ENCODE peak calls at places on chromosomes 4 and X, in six cellular contexts. F, D, W, O, J and H are unnamed samples.
A peak's percentile ranks its signal among the peaks of the same experiment; 100 is the strongest.

GRCh38 chr4:22486276-22486675 is 29.6 kb downstream of the ADGRA3 start:
- DNase-seq in O (no peak), F (no peak), W (no peak), J (no peak), D (no peak), H (no peak)

GRCh38 chr4:48366611-48367010 is 25.3 kb downstream of the SLAIN2 start:
- DNase-seq in J (no peak), F (no peak), W (no peak), D (no peak), O (no peak), H (no peak)

GRCh38 chrX:134622056-134622812 is 36.0 kb downstream of the PLAC1 start:
- DNase-seq in D (no peak), W (no peak), F (peak; percentile 84), J (no peak), O (no peak), H (no peak)

GRCh38 chr4:11463707-11464106 is 35.0 kb upstream of the HS3ST1 start:
- DNase-seq in D (no peak), O (no peak), J (no peak), F (no peak), W (no peak), H (no peak)

GRCh38 chrX:115437841-115438240 is 123.1 kb upstream of the PLS3 start:
- DNase-seq in F (no peak), W (no peak), D (no peak), O (no peak), J (no peak), H (no peak)

GRCh38 chr4:150264595-150265141 is 186.4 kb downstream of the DCLK2 start:
- DNase-seq in W (no peak), F (no peak), O (no peak), D (no peak), J (no peak), H (no peak)

GRCh38 chr4:78237360-78237759 is 180.2 kb downstream of the FRAS1 start:
- DNase-seq in D (no peak), F (peak; percentile 65), O (no peak), J (no peak), W (no peak), H (no peak)

GRCh38 chr4:30717208-30718020 is 2.8 kb upstream of the PCDH7 start:
- DNase-seq in D (no peak), O (no peak), J (peak; percentile 79), W (peak; percentile 43), F (no peak), H (no peak)

GRCh38 chr4:87232241-87232640 is 11.8 kb upstream of the KLHL8 start:
- DNase-seq in W (no peak), J (no peak), D (no peak), O (no peak), F (no peak), H (no peak)

GRCh38 chrX:24245201-24245600 is 68.7 kb downstream of the SUPT20HL2 start:
- DNase-seq in F (peak; percentile 88), D (no peak), W (no peak), O (no peak), J (no peak), H (no peak)

GRCh38 chr4:165170819-165171218 is 36.5 kb upstream of the KLHL2 start:
- DNase-seq in D (no peak), W (no peak), J (no peak), F (no peak), O (no peak), H (no peak)

GRCh38 chr4:138789796-138790195 is 225.8 kb upstream of the NOCT start:
- DNase-seq in F (no peak), W (no peak), J (no peak), D (no peak), O (no peak), H (no peak)

GRCh38 chr4:28462766-28463165 is 1602.1 kb downstream of the STIM2 start:
- DNase-seq in W (no peak), D (no peak), O (no peak), J (no peak), F (peak; percentile 27), H (no peak)

GRCh38 chr4:182938213-182938645 is 21.0 kb upstream of the DCTD start:
- DNase-seq in F (peak; percentile 79), J (peak; percentile 91), O (peak; percentile 55), W (peak; percentile 54), D (peak; percentile 77), H (no peak)

GRCh38 chr4:84063618-84064017 is 435.5 kb downstream of the NKX6-1 start:
- DNase-seq in W (no peak), D (no peak), O (no peak), F (no peak), J (no peak), H (no peak)

GRCh38 chrX:109797311-109797975 is 64.4 kb upstream of the ACSL4 start:
- DNase-seq in J (no peak), O (no peak), W (no peak), F (no peak), D (no peak), H (no peak)

GRCh38 chr4:60944070-60944469 is 256.1 kb upstream of the ADGRL3 start:
- DNase-seq in J (no peak), D (no peak), W (no peak), F (no peak), O (no peak), H (no peak)

GRCh38 chr4:149605601-149606378 is 209.9 kb downstream of the IQCM start:
- DNase-seq in F (peak; percentile 36), D (no peak), J (no peak), W (no peak), O (no peak), H (no peak)

GRCh38 chr4:8343967-8344331 is 74.4 kb downstream of the HTRA3 start:
- DNase-seq in D (no peak), W (no peak), J (no peak), F (no peak), O (no peak), H (no peak)

GRCh38 chrX:96407043-96407442 is 277.6 kb upstream of the DIAPH2 start:
- DNase-seq in O (no peak), D (no peak), W (peak; percentile 30), J (no peak), F (peak; percentile 39), H (no peak)

GRCh38 chr4:88745581-88746163 is 48.0 kb upstream of the NAP1L5 start:
- DNase-seq in O (no peak), F (no peak), W (no peak), D (no peak), J (no peak), H (no peak)

GRCh38 chr4:146398896-146399443 is 122.8 kb downstream of the SLC10A7 start:
- DNase-seq in D (no peak), F (peak; percentile 79), J (no peak), O (no peak), W (no peak), H (no peak)

GRCh38 chrX:64894454-64895038 is 81.7 kb downstream of the ZC4H2 start:
- DNase-seq in F (peak; percentile 71), W (no peak), J (no peak), D (peak; percentile 13), O (peak; percentile 14), H (no peak)

GRCh38 chrX:40646489-40647306 is 663 bp downstream of the CXorf38 start:
- DNase-seq in O (no peak), D (peak; percentile 49), W (peak; percentile 28), J (peak; percentile 87), F (peak; percentile 25), H (no peak)

GRCh38 chr4:11700751-11701226 is 272.1 kb upstream of the HS3ST1 start:
- DNase-seq in F (no peak), W (no peak), D (no peak), J (peak; percentile 6), O (no peak), H (no peak)

GRCh38 chrX:72050011-72050410 is 81.7 kb downstream of the RTL5 start:
- DNase-seq in O (no peak), J (no peak), W (no peak), F (no peak), D (no peak), H (no peak)

GRCh38 chrX:13762015-13762414 is 27.5 kb downstream of the OFD1 start:
- DNase-seq in W (no peak), F (peak; percentile 22), O (no peak), J (no peak), D (no peak), H (no peak)

GRCh38 chrX:2577844-2578444 is 77.2 kb upstream of the DHRSX start:
- DNase-seq in F (no peak), J (no peak), D (no peak), W (no peak), O (no peak), H (no peak)

GRCh38 chr4:54440394-54441223 is 211.5 kb downstream of the PDGFRA start:
- DNase-seq in W (no peak), F (peak; percentile 47), D (no peak), O (no peak), J (no peak), H (no peak)

DNA sequence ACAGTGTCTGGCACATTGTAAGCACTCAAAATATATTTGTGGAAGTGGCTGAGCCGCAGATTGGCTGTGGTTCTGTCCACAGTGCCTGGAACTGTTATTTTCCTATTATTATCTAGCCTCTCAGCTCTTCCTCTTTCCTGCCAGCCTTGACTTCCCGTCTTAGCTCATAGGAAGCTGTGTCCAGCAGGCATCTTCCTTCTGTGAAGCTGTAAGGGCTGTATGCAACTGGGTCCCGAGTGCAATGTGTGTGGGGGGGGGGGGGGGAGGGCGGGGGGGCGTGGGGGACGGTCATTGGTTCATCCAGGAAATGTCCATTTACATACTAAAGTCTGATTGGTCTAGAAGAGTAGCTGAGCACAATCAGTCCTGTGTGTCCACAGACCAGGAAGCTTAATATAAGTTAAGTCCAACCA is 210.7 kb downstream of the PDGFRA start:
- DNase-seq in W (peak; percentile 21), F (no peak), O (no peak), D (no peak), J (no peak), H (no peak)
- H3K27me3 ChIP-seq in W (no peaks in the 10 kb centered on the region), F (no peaks in the 10 kb centered on the region), O (no peaks in the 10 kb centered on the region), D (no peaks in the 10 kb centered on the region), J (no peaks in the 10 kb centered on the region), H (no peaks in the 10 kb centered on the region)

GRCh38 chrX:129925305-129926092 is 19.5 kb downstream of the UTP14A start:
- DNase-seq in J (no peak), O (peak; percentile 69), W (peak; percentile 74), F (peak; percentile 68), D (peak; percentile 68), H (no peak)
- H3K27me3 ChIP-seq in J (no peaks in the 10 kb centered on the region), O (no peaks in the 10 kb centered on the region), W (no peaks in the 10 kb centered on the region), F (no peaks in the 10 kb centered on the region), D (no peaks in the 10 kb centered on the region), H (no peaks in the 10 kb centered on the region)

DNA sequence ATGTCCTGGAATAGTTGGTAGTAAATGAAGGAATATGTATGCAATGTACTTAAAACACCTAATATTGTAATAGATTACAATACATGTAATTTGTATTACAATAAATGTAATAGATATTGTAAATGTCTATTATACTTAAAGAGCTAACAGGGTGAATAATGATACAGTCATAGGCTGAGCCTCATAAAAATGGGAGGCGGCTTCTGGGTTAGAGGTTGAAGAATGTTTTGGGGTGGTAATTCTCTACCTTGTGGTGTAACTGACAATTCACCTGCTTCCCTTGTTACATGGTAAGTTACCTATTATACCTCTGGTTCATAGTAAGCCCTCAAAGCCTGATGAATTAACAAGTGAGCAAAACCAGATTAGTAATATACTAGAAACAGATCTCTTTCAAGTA is 26.0 kb downstream of the ATP8A1 start:
- DNase-seq in W (no peak), J (no peak), O (no peak), D (no peak), F (no peak), H (no peak)
- H3K27me3 ChIP-seq in W (no peaks in the 10 kb centered on the region), J (no peaks in the 10 kb centered on the region), O (no peaks in the 10 kb centered on the region), D (no peaks in the 10 kb centered on the region), F (no peaks in the 10 kb centered on the region), H (no peaks in the 10 kb centered on the region)

DNA sequence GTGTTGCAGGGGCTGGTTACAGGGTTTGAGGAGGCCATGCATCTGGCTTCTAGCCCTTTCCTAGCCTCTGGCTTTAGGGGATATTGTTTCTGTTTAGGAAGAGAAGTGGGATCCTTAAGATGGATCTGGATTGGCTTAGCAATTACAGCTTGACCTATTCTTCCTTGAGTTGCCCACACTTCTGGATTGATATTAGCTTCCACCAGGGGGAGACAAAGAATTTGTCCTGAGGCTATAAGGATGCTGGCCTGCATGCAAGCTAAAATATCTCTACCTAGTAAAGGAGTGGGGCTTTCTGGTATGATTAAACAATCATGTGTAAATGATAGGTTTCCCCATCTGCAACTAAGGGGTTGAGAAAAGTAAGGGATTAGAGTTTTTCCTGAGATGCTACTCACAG is 117.2 kb downstream of the TEX13C start:
- DNase-seq in D (no peak), J (no peak), F (peak; percentile 40), W (no peak), O (no peak), H (no peak)
- H3K27me3 ChIP-seq in D (no peaks in the 10 kb centered on the region), J (no peaks in the 10 kb centered on the region), F (no peaks in the 10 kb centered on the region), W (no peaks in the 10 kb centered on the region), O (no peaks in the 10 kb centered on the region), H (no peaks in the 10 kb centered on the region)